ENCODE peak calls at places on chromosomes 16 and 17, in six cellular contexts. Y is CD4-positive, alpha-beta memory T cell; H is astrocyte of the spinal cord; X is upper lobe of right lung; W is AG10803; G is AG09309. L is an unnamed sample.

GRCh38 chr17:20200016-20200788 is 191.0 kb downstream of the SPECC1 start:
- DNase-seq in Y (no peak), H (no peak), X (no peak), W (peak), G (no peak), L (no peak)

GRCh38 chr16:47978491-47979490 is 177.0 kb downstream of the ABCC12 start:
- DNase-seq in Y (no peak), H (no peak), X (no peak), W (no peak), G (no peak), L (no peak)

GRCh38 chr16:1613240-1613639 is 1.1 kb downstream of the CRAMP1 start:
- DNase-seq in Y (no peak), H (no peak), X (no peak), W (no peak), G (no peak), L (no peak)

GRCh38 chr17:48456584-48456983 is 26.6 kb upstream of the SKAP1 start:
- DNase-seq in Y (peak), H (no peak), X (no peak), W (no peak), G (no peak), L (no peak)

GRCh38 chr16:20114356-20114755 is 40.7 kb upstream of the GPR139 start:
- DNase-seq in Y (no peak), H (no peak), X (no peak), W (no peak), G (no peak), L (no peak)

GRCh38 chr17:44348234-44348987 is 3.3 kb downstream of the GRN start:
- DNase-seq in Y (no peak), H (peak), X (peak), W (peak), G (no peak), L (no peak)

GRCh38 chr16:73068546-73069401 is 20.8 kb upstream of the ZFHX3 start:
- DNase-seq in Y (no peak), H (peak), X (peak), W (peak), G (peak), L (peak)

GRCh38 chr16:19479302-19479721 is 42.6 kb downstream of the GDE1 start:
- DNase-seq in Y (no peak), H (no peak), X (no peak), W (no peak), G (no peak), L (no peak)

GRCh38 chr17:7017827-7018200 is 5.0 kb upstream of the BCL6B start:
- DNase-seq in Y (peak), H (no peak), X (no peak), W (no peak), G (no peak), L (no peak)

GRCh38 chr17:78967782-78968362 is 11.9 kb downstream of the LGALS3BP start:
- DNase-seq in Y (no peak), H (no peak), X (no peak), W (no peak), G (no peak), L (no peak)

GRCh38 chr17:28897769-28898259 is 281 bp upstream of the FLOT2 start:
- DNase-seq in Y (peak), H (no peak), X (no peak), W (no peak), G (no peak), L (no peak)

GRCh38 chr17:79844869-79845600 is 5.8 kb upstream of the CBX4 start:
- DNase-seq in Y (no peak), H (no peak), X (peak), W (no peak), G (no peak), L (no peak)

GRCh38 chr17:10304758-10305300 is 68.0 kb downstream of the MYH13 start:
- DNase-seq in Y (no peak), H (no peak), X (no peak), W (no peak), G (no peak), L (no peak)

GRCh38 chr17:66313995-66314659 is 11.7 kb downstream of the PRKCA start:
- DNase-seq in Y (no peak), H (no peak), X (no peak), W (no peak), G (no peak), L (no peak)

GRCh38 chr17:45739786-45740185 is 44.3 kb upstream of the CRHR1 start:
- DNase-seq in Y (no peak), H (no peak), X (peak), W (no peak), G (no peak), L (no peak)

GRCh38 chr17:48006936-48007703 is 30.5 kb downstream of the COPZ2 start:
- DNase-seq in Y (no peak), H (no peak), X (no peak), W (no peak), G (no peak), L (no peak)

GRCh38 chr17:68322630-68323029 is 31.3 kb downstream of the ARSG start:
- DNase-seq in Y (no peak), H (no peak), X (no peak), W (no peak), G (no peak), L (no peak)

GRCh38 chr17:42866631-42867575 is 15.9 kb downstream of the AOC3 start:
- DNase-seq in Y (no peak), H (no peak), X (no peak), W (no peak), G (no peak), L (no peak)

GRCh38 chr16:20995711-20996110 is 95.1 kb downstream of the LYRM1 start:
- DNase-seq in Y (no peak), H (no peak), X (no peak), W (no peak), G (no peak), L (no peak)

GRCh38 chr16:1657841-1658240 is 20.2 kb upstream of the JPT2 start:
- DNase-seq in Y (no peak), H (no peak), X (no peak), W (no peak), G (no peak), L (no peak)

GRCh38 chr17:62722625-62723024 is 85.5 kb downstream of the MARCHF10 start:
- DNase-seq in Y (no peak), H (no peak), X (no peak), W (no peak), G (no peak), L (no peak)

GRCh38 chr17:75468311-75468754 is 11.9 kb downstream of the TMEM94 start:
- DNase-seq in Y (no peak), H (no peak), X (no peak), W (peak), G (no peak), L (no peak)

GRCh38 chr17:46039592-46040186 is 40.6 kb downstream of the STH start:
- DNase-seq in Y (no peak), H (no peak), X (no peak), W (no peak), G (no peak), L (no peak)

GRCh38 chr17:5210853-5211252 is 19.2 kb upstream of the ZNF594 start:
- DNase-seq in Y (no peak), H (no peak), X (no peak), W (no peak), G (no peak), L (no peak)

GRCh38 chr17:5203908-5204294 is 12.2 kb upstream of the ZNF594 start:
- DNase-seq in Y (no peak), H (peak), X (no peak), W (peak), G (peak), L (peak)

GRCh38 chr17:5210091-5210490 is 18.4 kb upstream of the ZNF594 start:
- DNase-seq in Y (no peak), H (no peak), X (no peak), W (no peak), G (no peak), L (no peak)

GRCh38 chr17:5211458-5211857 is 19.8 kb upstream of the ZNF594 start:
- DNase-seq in Y (no peak), H (no peak), X (no peak), W (no peak), G (no peak), L (no peak)

GRCh38 chr17:5209396-5209795 is 17.7 kb upstream of the ZNF594 start:
- DNase-seq in Y (no peak), H (peak), X (no peak), W (peak), G (no peak), L (peak)
- H3K4me3 ChIP-seq in Y (no peak), H (no peak), X (no peak), W (no peak), G (no peak), L (no peak)

GRCh38 chr17:1078831-1079561 is 82.1 kb downstream of the TIMM22 start:
- DNase-seq in Y (no peak), H (no peak), X (no peak), W (no peak), G (no peak), L (no peak)
- H3K4me3 ChIP-seq in Y (no peak), H (no peak), X (no peak), W (no peak), G (no peak), L (no peak)

GRCh38 chr17:30805944-30806456 is 18.5 kb downstream of the CRLF3 start:
- DNase-seq in Y (no peak), H (no peak), X (no peak), W (no peak), G (no peak), L (no peak)
- H3K4me3 ChIP-seq in Y (no peak), H (no peak), X (no peak), W (no peak), G (no peak), L (no peak)

DNA sequence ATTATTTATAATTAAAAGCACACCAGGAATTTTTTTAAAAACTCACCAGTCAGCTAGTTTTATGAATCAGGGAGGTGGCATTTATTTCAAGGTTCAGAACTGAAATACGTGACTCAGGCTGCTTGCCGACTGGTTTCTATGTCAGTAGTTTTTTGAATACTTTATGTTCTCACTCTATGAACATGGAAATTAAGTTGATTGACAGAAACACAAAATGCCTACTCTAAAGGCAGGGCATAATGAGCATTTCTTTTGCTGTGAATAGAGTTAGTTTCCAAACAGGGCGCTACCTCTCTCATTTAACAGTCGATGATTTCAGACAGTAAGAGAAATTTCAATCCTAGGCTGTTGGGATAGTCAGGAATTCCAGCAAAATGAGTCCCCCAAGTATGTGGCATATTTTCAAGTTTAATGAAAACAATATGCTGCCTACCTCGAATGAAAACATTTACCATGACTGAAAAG is 6.7 kb downstream of the HS3ST3B1 start:
- DNase-seq in Y (no peak), H (peak), X (no peak), W (peak), G (peak), L (no peak)
- H3K4me3 ChIP-seq in Y (no peak), H (peak), X (no peak), W (peak), G (peak), L (peak)

GRCh38 chr17:73575470-73576235 is 68.6 kb downstream of the SDK2 start:
- DNase-seq in Y (no peak), H (no peak), X (no peak), W (no peak), G (no peak), L (no peak)

GRCh38 chr17:73571524-73572130 is 72.6 kb downstream of the SDK2 start:
- DNase-seq in Y (no peak), H (no peak), X (peak), W (no peak), G (no peak), L (no peak)

GRCh38 chr17:73580311-73580710 is 63.9 kb downstream of the SDK2 start:
- DNase-seq in Y (no peak), H (no peak), X (no peak), W (no peak), G (no peak), L (no peak)

GRCh38 chr17:73581379-73581778 is 62.9 kb downstream of the SDK2 start:
- DNase-seq in Y (no peak), H (no peak), X (no peak), W (no peak), G (no peak), L (no peak)

GRCh38 chr17:73576556-73576955 is 67.7 kb downstream of the SDK2 start:
- DNase-seq in Y (no peak), H (no peak), X (no peak), W (no peak), G (no peak), L (no peak)
- H3K4me3 ChIP-seq in Y (no peak), H (no peak), X (no peak), W (no peak), G (no peak), L (no peak)

GRCh38 chr16:30088832-30089624 is 2.7 kb downstream of the TBX6 start:
- DNase-seq in Y (no peak), H (no peak), X (no peak), W (no peak), G (no peak), L (no peak)

GRCh38 chr16:30088237-30088831 is 3.4 kb downstream of the TBX6 start:
- DNase-seq in Y (no peak), H (no peak), X (no peak), W (no peak), G (no peak), L (no peak)

GRCh38 chr16:30091474-30092372 is at the start of gene TBX6:
- DNase-seq in Y (peak), H (peak), X (peak), W (peak), G (peak), L (peak)

GRCh38 chr16:30092373-30093010 is 768 bp upstream of the TBX6 start:
- DNase-seq in Y (peak), H (peak), X (peak), W (peak), G (no peak), L (no peak)

DNA sequence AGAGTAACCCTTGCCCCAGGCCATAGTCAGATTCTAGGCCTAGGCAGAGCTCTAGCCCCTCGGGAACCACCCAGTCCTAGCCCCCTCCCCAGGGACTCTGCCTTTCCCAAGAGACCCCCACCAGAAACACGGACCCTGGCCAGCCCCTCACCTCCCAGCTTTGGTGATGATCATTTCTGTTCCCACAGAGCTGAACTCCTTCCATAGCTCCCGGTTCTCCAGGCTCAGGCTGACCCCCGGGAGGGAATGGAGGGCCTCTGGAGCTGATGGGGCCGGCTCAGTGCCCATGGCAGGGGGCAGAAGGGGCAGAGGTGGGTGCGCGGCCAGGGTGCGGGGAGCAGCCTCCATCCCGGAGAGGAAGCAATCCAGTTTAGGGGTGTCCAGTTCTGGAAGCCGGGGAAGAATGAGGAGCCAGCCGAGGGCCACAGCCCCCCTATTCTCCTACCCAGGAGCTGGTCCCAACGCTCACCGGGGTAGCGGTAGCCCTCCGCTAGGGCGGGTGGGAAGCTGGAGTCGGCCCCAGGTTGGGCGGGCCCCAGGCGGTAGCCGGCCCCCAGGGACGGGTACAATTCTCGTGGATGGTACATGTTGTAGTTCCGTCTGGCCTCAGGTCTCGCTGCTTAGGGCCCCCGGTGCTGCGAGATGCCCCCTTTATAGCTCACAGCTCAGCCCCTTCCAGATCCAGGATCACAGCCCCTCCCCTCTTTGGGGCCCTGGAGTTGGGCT is 954 bp downstream of the TBX6 start:
- DNase-seq in Y (no peak), H (no peak), X (no peak), W (no peak), G (no peak), L (no peak)
- H3K4me3 ChIP-seq in Y (no peak), H (no peak), X (peak), W (no peak), G (no peak), L (no peak)

GRCh38 chr16:3963886-3964685 is 83.6 kb upstream of the CREBBP start:
- DNase-seq in Y (no peak), H (no peak), X (no peak), W (no peak), G (no peak), L (no peak)

GRCh38 chr16:3960049-3960809 is 79.7 kb upstream of the CREBBP start:
- DNase-seq in Y (no peak), H (no peak), X (no peak), W (no peak), G (no peak), L (no peak)

GRCh38 chr16:3959148-3959547 is 78.6 kb upstream of the CREBBP start:
- DNase-seq in Y (no peak), H (no peak), X (no peak), W (peak), G (no peak), L (no peak)

GRCh38 chr16:3963203-3963602 is 82.7 kb upstream of the CREBBP start:
- DNase-seq in Y (peak), H (no peak), X (no peak), W (peak), G (no peak), L (no peak)

GRCh38 chr16:3961449-3961849 is 80.9 kb upstream of the CREBBP start:
- DNase-seq in Y (no peak), H (peak), X (no peak), W (peak), G (no peak), L (no peak)
- H3K4me3 ChIP-seq in Y (no peak), H (no peak), X (peak), W (peak), G (peak), L (no peak)